ENCODE peak calls at places on chromosome 12, in seven cellular contexts. F is HepG2, S is GM12878, G is SK-N-SH, O is K562, I is GM12892, P is H1. M is an unnamed sample.

GRCh38 chr12:17992002-17992656 is 97.9 kb downstream of the RERGL start:
- DNase-seq in F (peak), S (peak), G (peak), O (peak), I (no peak), P (no peak), M (peak)

GRCh38 chr12:229441-230191 is 15.7 kb upstream of the SLC6A12 start:
- DNase-seq in F (no peak), S (no peak), G (no peak), O (no peak), I (no peak), P (no peak), M (no peak)

GRCh38 chr12:76726626-76727025 is 37.3 kb upstream of the ZDHHC17 start:
- DNase-seq in F (no peak), S (no peak), G (no peak), O (no peak), I (no peak), P (no peak), M (no peak)

GRCh38 chr12:47903151-47903611 is 1.6 kb downstream of the VDR start:
- DNase-seq in F (no peak), S (no peak), G (no peak), O (peak), I (no peak), P (no peak), M (no peak)

GRCh38 chr12:28443337-28443736 is 253.1 kb downstream of the CCDC91 start:
- DNase-seq in F (no peak), S (no peak), G (no peak), O (no peak), I (no peak), P (no peak), M (no peak)

GRCh38 chr12:25960926-25961325 is 2.4 kb downstream of the RASSF8 start:
- DNase-seq in F (no peak), S (no peak), G (no peak), O (no peak), I (no peak), P (no peak), M (no peak)

GRCh38 chr12:70459786-70460185 is 93.7 kb downstream of the KCNMB4 start:
- DNase-seq in F (no peak), S (peak), G (no peak), O (no peak), I (no peak), P (no peak), M (peak)

GRCh38 chr12:92439397-92439779 is 263.4 kb upstream of the PLEKHG7 start:
- DNase-seq in F (no peak), S (no peak), G (no peak), O (no peak), I (no peak), P (no peak), M (no peak)

GRCh38 chr12:58888131-58888783 is 32.0 kb downstream of the LRIG3 start:
- DNase-seq in F (no peak), S (no peak), G (no peak), O (no peak), I (no peak), P (no peak), M (no peak)

GRCh38 chr12:27112891-27113290 is 30.5 kb upstream of the C12orf71 start:
- DNase-seq in F (no peak), S (no peak), G (no peak), O (no peak), I (no peak), P (no peak), M (no peak)

DNA sequence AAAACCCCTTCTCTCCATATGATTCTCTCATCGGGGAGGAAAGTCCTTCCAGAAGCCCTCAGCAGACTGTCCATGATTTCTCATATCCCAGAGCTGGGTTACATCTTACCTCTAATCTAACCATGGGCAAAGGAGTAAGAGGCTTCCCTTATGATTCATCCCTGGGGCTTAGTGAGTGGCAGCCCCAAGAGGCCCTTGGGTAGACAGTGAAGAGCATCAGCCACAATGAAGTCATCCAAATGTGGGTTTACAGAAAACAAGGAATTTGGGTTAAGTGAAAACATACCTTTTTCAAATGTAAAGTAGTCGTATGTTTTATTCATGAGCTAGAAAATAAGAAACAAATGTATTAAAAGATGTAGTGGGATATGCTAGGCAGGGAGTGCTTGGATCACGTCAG is 54.1 kb upstream of the ELK3 start:
- DNase-seq in F (no peak), S (no peak), G (no peak), O (no peak), I (no peak), P (no peak), M (no peak)
- TF ChIP-seq TAF1 in F (no peak), S (no peak), G (no peak), O (no peak), I (no peak), P (no peak), M (no peak)

GRCh38 chr12:12807970-12808702 is 5.0 kb upstream of the DDX47 start:
- DNase-seq in F (no peak), S (peak), G (no peak), O (no peak), I (peak), P (no peak), M (no peak)
- TF ChIP-seq POLR2AphosphoS5 in F (no peak), S (peak), G (no peak), O (no peak), I (peak), P (no peak), M (no peak)

DNA sequence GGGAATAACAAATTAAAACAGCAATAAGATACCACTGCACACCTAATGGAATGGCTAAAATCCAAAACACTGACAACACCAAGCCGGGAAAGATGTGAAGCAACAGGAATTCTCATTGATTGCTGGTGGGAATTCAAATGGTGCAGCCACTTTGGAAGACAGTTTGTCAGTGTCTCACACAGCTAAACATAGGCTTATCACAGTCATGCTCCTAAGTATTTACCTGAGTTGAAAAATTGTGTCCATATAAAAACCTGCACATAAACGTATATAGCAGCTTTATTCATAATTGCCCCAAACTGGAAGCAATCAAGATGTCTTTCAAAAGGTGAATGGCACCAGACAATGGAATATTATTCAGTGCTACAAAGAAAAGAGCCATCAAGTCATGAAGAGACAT is 21.6 kb downstream of the GNPTAB start:
- DNase-seq in F (no peak), S (no peak), G (no peak), O (no peak), I (no peak), P (no peak), M (no peak)
- TF ChIP-seq TAF1 in F (no peak), S (no peak), G (no peak), O (no peak), I (no peak), P (no peak), M (no peak)

GRCh38 chr12:7130537-7130790 is 293 bp downstream of the CLSTN3 start:
- DNase-seq in F (no peak), S (no peak), G (no peak), O (no peak), I (no peak), P (no peak), M (no peak)

GRCh38 chr12:7130791-7131501 is 775 bp downstream of the CLSTN3 start:
- DNase-seq in F (no peak), S (no peak), G (peak), O (peak), I (no peak), P (peak), M (peak)

GRCh38 chr12:7131502-7131866 is 1.3 kb downstream of the CLSTN3 start:
- DNase-seq in F (no peak), S (no peak), G (peak), O (no peak), I (no peak), P (no peak), M (no peak)

GRCh38 chr12:7128681-7129593 is at the start of gene RBP5:
- DNase-seq in F (no peak), S (no peak), G (no peak), O (peak), I (no peak), P (no peak), M (no peak)

DNA sequence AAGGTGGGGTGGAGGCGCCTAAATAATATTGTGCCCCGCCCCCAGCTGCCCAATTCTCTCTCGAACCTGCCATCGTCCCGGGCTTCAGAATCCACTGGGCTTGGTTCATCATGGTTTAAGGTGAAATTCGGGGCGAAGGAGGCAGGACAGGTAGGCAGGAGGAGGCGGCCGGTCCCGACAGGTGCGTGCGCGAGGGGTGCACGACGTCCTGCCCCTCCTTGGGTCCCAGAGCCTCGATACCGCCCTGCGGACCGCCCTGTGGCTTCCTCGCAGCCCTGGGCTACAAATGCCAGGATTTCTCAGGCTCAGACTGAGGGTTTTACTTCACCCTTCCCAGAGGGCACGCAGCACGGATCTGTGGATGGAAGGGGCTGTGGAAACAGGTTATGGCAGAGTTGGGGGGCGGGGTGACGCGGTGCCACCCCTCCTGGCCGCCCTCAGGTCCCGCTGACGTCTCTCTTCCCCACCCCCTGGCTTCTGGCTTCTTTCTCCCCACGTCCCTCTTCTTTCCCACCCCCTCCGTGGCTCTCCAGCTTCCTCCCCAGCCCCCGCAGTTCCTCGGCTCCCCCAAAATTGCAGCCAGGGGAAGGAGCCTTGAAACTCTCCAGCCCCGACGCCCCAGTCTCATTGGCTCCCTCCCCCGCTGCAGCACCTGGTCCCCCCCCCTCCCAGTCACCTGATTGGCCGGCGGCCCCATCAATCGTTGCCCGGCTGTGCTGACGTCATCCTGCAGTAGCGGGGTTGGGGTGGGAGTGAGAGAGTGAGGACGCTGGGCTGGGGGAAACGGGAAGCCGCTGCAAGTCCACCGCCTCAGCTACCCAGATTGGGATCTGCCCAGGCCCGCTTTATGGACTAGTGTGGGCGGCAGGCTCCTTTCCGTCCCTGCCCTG is at the start of gene CLSTN3:
- DNase-seq in F (peak), S (peak), G (peak), O (peak), I (peak), P (peak), M (peak)
- TF ChIP-seq POLR2AphosphoS5 in F (peak), S (no peak), G (no peak), O (peak), I (no peak), P (no peak), M (no peak)

GRCh38 chr12:124391340-124392261 is 96.7 kb downstream of the RFLNA start:
- DNase-seq in F (no peak), S (peak), G (no peak), O (peak), I (peak), P (no peak), M (peak)
- TF ChIP-seq TAF1 in F (no peak), S (no peak), G (no peak), O (no peak), I (no peak), P (no peak), M (no peak)

GRCh38 chr12:49439042-49439441 is 71.8 kb downstream of the SPATS2 start:
- DNase-seq in F (no peak), S (no peak), G (no peak), O (no peak), I (no peak), P (no peak), M (no peak)
- TF ChIP-seq POLR2AphosphoS5 in F (no peak), S (no peak), G (no peak), O (no peak), I (no peak), P (no peak), M (no peak)

GRCh38 chr12:112275211-112275610 is 107.0 kb downstream of the HECTD4 start:
- DNase-seq in F (no peak), S (no peak), G (no peak), O (no peak), I (no peak), P (no peak), M (no peak)
- TF ChIP-seq TAF1 in F (no peak), S (no peak), G (no peak), O (no peak), I (no peak), P (no peak), M (no peak)

GRCh38 chr12:64700532-64700931 is 58.7 kb downstream of the GNS start:
- DNase-seq in F (no peak), S (no peak), G (no peak), O (no peak), I (no peak), P (no peak), M (no peak)

GRCh38 chr12:64696065-64696741 is 63.0 kb downstream of the GNS start:
- DNase-seq in F (peak), S (no peak), G (peak), O (peak), I (no peak), P (no peak), M (no peak)

GRCh38 chr12:64695550-64695949 is 63.7 kb downstream of the GNS start:
- DNase-seq in F (no peak), S (no peak), G (no peak), O (no peak), I (no peak), P (no peak), M (no peak)

GRCh38 chr12:64701283-64701682 is 57.9 kb downstream of the GNS start:
- DNase-seq in F (no peak), S (no peak), G (peak), O (no peak), I (no peak), P (no peak), M (no peak)

DNA sequence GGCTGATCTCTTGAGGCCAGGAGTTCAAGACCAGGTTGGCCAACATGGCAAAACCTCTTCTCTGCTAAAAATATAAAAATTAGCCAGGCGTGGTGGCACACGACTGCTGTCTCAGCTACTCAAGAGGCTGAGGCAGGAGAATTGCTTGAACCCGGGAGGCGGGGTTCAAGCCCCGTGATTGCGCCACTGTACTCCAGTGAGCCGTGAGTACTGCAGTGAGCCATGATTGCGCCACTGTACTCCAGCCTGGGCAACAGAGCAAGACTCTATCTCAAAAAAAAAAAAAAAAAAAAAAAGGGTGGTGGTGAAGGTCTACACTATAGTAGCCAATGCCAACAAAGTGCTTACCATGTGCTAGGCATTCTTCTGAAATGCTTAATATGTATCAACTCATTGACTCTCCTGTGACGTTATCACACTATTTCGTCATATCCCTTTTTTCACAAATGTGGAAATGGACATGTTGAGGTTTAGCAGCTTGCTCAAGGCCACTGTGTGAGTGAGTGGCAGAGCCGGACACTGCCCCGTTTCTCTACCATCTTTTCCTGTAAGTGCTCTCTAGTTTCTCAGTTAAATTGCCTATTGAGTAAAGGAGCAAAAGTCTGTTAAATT is 59.6 kb downstream of the GNS start:
- DNase-seq in F (no peak), S (no peak), G (no peak), O (no peak), I (no peak), P (no peak), M (no peak)
- TF ChIP-seq POLR2AphosphoS5 in F (no peak), S (no peak), G (no peak), O (no peak), I (no peak), P (no peak), M (no peak)

M was measured in GM12891.